ENCODE peak calls at places on chromosome 10, in six cellular contexts. C, X, P, E, Y and J are unnamed samples.

GRCh38 chr10:18142151-18142550 is 1.9 kb downstream of the CACNB2 start:
- DNase-seq in X (no peak), E (no peak), P (no peak), C (no peak), Y (no peak), J (no peak)

GRCh38 chr10:124089859-124090258 is 3.5 kb downstream of the CHST15 start:
- DNase-seq in C (no peak), P (no peak), E (no peak), X (no peak), Y (no peak), J (no peak)

GRCh38 chr10:99913831-99914235 is 95.9 kb downstream of the DNMBP start:
- DNase-seq in P (peak), Y (peak), X (no peak), C (peak), E (no peak), J (no peak)

GRCh38 chr10:123889821-123890220 is 1.8 kb downstream of the CPXM2 start:
- DNase-seq in Y (no peak), E (no peak), P (no peak), X (no peak), C (peak), J (no peak)

GRCh38 chr10:72625276-72625607 is 637 bp downstream of the MICU1 start:
- DNase-seq in P (no peak), X (no peak), E (no peak), Y (no peak), C (no peak), J (no peak)

GRCh38 chr10:114103286-114103685 is 59.6 kb downstream of the ADRB1 start:
- DNase-seq in C (no peak), X (peak), E (no peak), P (no peak), Y (peak), J (no peak)

GRCh38 chr10:101694056-101694673 is 805 bp downstream of the FBXW4 start:
- DNase-seq in X (peak), E (peak), P (peak), Y (peak), C (peak), J (peak)

GRCh38 chr10:122510326-122510725 is 49.0 kb downstream of the HTRA1 start:
- DNase-seq in X (no peak), C (no peak), Y (no peak), E (no peak), P (no peak), J (no peak)

GRCh38 chr10:104350146-104350635 is 3.4 kb upstream of the CFAP58 start:
- DNase-seq in C (no peak), X (peak), P (no peak), Y (peak), E (no peak), J (no peak)

GRCh38 chr10:5894873-5895272 is 4.8 kb downstream of the FBH1 start:
- DNase-seq in C (no peak), P (no peak), E (peak), X (no peak), Y (no peak), J (no peak)

GRCh38 chr10:70296406-70296899 is 12.6 kb upstream of the NPFFR1 start:
- DNase-seq in C (peak), P (no peak), Y (no peak), E (peak), X (peak), J (peak)

GRCh38 chr10:87634311-87634710 is 25.4 kb upstream of the PAPSS2 start:
- DNase-seq in X (peak), E (no peak), P (no peak), C (no peak), Y (no peak), J (no peak)

GRCh38 chr10:31466313-31466712 is 147.3 kb downstream of the ZEB1 start:
- DNase-seq in E (no peak), Y (no peak), P (no peak), X (no peak), C (no peak), J (no peak)

GRCh38 chr10:126013489-126014281 is 117.3 kb downstream of the FANK1 start:
- DNase-seq in X (peak), Y (no peak), E (no peak), C (no peak), P (no peak), J (peak)

GRCh38 chr10:103618575-103619423 is 125.3 kb downstream of the NEURL1 start:
- DNase-seq in C (no peak), Y (no peak), E (peak), X (no peak), P (no peak), J (no peak)

GRCh38 chr10:34061846-34062245 is 727.4 kb upstream of the NRP1 start:
- DNase-seq in Y (no peak), X (no peak), P (no peak), E (no peak), C (no peak), J (no peak)

GRCh38 chr10:112728118-112728963 is 221.7 kb upstream of the TCF7L2 start:
- DNase-seq in P (no peak), C (no peak), Y (no peak), X (no peak), E (no peak), J (no peak)

GRCh38 chr10:35667971-35668370 is 25.9 kb upstream of the FZD8 start:
- DNase-seq in X (no peak), P (no peak), C (no peak), E (no peak), Y (no peak), J (no peak)

GRCh38 chr10:11397980-11398580 is 213.4 kb downstream of the USP6NL start:
- DNase-seq in Y (no peak), C (peak), P (no peak), E (peak), X (peak), J (no peak)

GRCh38 chr10:4532467-4532866 is 293.5 kb upstream of the AKR1E2 start:
- DNase-seq in P (no peak), E (no peak), X (peak), C (no peak), Y (no peak), J (no peak)

GRCh38 chr10:125141860-125142484 is 18.4 kb downstream of the CTBP2 start:
- DNase-seq in X (no peak), C (no peak), P (no peak), E (no peak), Y (no peak), J (no peak)

GRCh38 chr10:102555781-102556328 is 52.1 kb downstream of the SUFU start:
- DNase-seq in E (no peak), P (no peak), C (no peak), X (peak), Y (no peak), J (no peak)

GRCh38 chr10:44749141-44749540 is 162.0 kb upstream of the TMEM72 start:
- DNase-seq in C (no peak), Y (no peak), E (no peak), P (no peak), X (no peak), J (no peak)

GRCh38 chr10:4262870-4263269 is 477.9 kb upstream of the KLF6 start:
- DNase-seq in E (no peak), Y (no peak), X (no peak), P (no peak), C (no peak), J (no peak)

GRCh38 chr10:14016942-14017341 is 313.8 kb downstream of the FRMD4A start:
- DNase-seq in Y (no peak), E (no peak), C (peak), X (no peak), P (no peak), J (no peak)

GRCh38 chr10:78605800-78606350 is 462.9 kb upstream of the ZMIZ1 start:
- DNase-seq in E (no peak), C (no peak), X (no peak), P (no peak), Y (peak), J (peak)

GRCh38 chr10:99682032-99682431 is 22.7 kb downstream of the ENTPD7 start:
- DNase-seq in C (no peak), E (no peak), X (no peak), Y (no peak), P (no peak), J (no peak)

GRCh38 chr10:130226012-130226411 is 89.8 kb downstream of the GLRX3 start:
- DNase-seq in X (no peak), Y (no peak), C (peak), P (no peak), E (no peak), J (no peak)

GRCh38 chr10:62582804-62583208 is 208.6 kb downstream of the ZNF365 start:
- DNase-seq in E (peak), Y (peak), C (peak), P (no peak), X (peak), J (no peak)

GRCh38 chr10:104045151-104046089 is 40.3 kb downstream of the COL17A1 start:
- DNase-seq in P (peak), Y (peak), X (peak), E (no peak), C (peak), J (peak)

GRCh38 chr10:91006001-91006751 is 85.3 kb upstream of the ANKRD1 start:
- DNase-seq in E (no peak), P (peak), Y (peak), X (peak), C (no peak), J (peak)

GRCh38 chr10:4804505-4804904 is 21.5 kb upstream of the AKR1E2 start:
- DNase-seq in P (no peak), E (no peak), X (peak), Y (no peak), C (no peak), J (no peak)

GRCh38 chr10:29668628-29669027 is 33.9 kb upstream of the SVIL start:
- DNase-seq in Y (no peak), P (no peak), E (no peak), X (peak), C (no peak), J (peak)

GRCh38 chr10:124320778-124321432 is 97.8 kb downstream of the OAT start:
- DNase-seq in P (no peak), Y (no peak), C (peak), X (no peak), E (no peak), J (no peak)

GRCh38 chr10:119466076-119466475 is 76.4 kb downstream of the RGS10 start:
- DNase-seq in C (no peak), E (no peak), Y (no peak), X (no peak), P (no peak), J (no peak)

GRCh38 chr10:119422685-119423509 is 119.6 kb downstream of the RGS10 start:
- DNase-seq in C (no peak), E (no peak), X (no peak), P (no peak), Y (no peak), J (no peak)

GRCh38 chr10:29130190-29130673 is 158.6 kb upstream of the LYZL1 start:
- DNase-seq in E (no peak), P (peak), Y (peak), X (peak), C (no peak), J (peak)

GRCh38 chr10:99730026-99730425 is 1.9 kb downstream of the COX15 start:
- DNase-seq in P (no peak), C (no peak), Y (no peak), X (peak), E (no peak), J (no peak)

DNA sequence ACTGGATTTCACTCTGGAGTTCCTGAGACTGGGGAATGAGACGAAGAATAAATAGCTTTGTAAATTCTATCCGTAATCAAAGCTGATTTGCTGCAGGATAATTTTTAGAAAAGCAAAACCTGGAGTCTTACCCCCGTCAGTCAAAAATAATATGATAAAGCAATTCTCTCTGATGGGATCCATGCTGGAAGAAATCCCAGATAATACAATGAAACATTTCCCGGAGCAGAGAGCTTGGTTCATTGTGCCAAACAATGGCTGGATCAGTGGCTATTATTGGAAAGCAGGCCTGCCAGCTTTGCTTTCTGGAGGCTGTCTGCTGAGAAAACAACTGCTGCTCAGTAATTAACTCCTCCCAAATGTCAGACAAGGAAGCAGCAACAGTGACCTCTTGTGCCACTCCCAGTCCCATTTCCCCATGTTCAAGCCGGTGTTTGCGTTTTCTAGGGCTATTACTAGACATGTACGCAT is 609.4 kb upstream of the PCDH15 start:
- DNase-seq in X (no peak), C (peak), P (no peak), E (peak), Y (peak), J (peak)
- TF ChIP-seq CTCF in X (no peak), C (no peak), P (no peak), E (peak), Y (no peak), J (no peak)

DNA sequence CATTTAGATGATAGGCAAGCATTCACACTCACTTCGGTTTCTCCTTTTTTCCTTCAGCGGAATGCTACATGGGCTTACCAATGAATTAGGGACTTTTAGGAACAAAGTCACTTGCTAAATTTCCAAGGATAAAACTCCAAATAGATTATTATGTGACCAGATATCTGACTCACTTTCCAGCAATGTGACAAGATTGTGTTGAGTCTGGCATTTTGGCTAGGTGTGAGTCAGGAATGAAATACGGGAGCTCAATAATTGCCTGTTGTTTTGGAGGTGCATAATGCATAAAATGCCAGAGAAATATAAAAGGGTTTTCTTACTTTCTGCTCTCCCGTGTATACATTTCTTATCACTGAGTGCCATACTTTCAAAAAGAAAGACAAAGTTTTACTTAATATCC is 721.1 kb downstream of the KCNMA1 start:
- DNase-seq in Y (no peak), X (no peak), E (no peak), C (no peak), P (no peak), J (no peak)
- TF ChIP-seq CTCF in Y (no peak), X (no peak), E (no peak), C (no peak), P (no peak), J (no peak)

DNA sequence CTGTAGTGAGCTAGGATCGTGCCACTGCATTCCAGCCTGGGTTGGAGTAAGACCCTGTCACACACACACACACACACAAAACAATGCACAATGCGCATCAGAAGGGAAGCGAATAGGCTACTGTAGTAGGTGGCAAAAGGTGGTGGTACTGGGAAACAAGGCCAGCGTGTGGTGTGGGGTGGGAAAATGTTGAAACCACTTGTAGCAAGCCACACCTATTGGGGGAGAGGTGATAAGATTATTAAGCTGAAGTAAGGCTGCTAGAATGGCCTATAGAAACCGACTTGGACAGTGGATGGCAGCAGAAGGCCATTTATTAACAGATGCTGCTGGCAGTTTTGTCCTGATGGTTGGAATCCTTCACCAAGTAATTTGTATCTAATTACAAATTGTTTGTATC is 7.2 kb upstream of the CHCHD1 start:
- DNase-seq in Y (no peak), P (no peak), C (no peak), X (peak), E (no peak), J (peak)
- TF ChIP-seq CTCF in Y (no peak), P (no peak), C (no peak), X (peak), E (no peak), J (no peak)

GRCh38 chr10:8639601-8640000 is 585.1 kb downstream of the GATA3 start:
- DNase-seq in X (no peak), E (no peak), Y (no peak), C (no peak), P (no peak), J (no peak)

GRCh38 chr10:8637640-8638039 is 583.2 kb downstream of the GATA3 start:
- DNase-seq in Y (no peak), P (no peak), C (no peak), X (no peak), E (no peak), J (no peak)

GRCh38 chr10:8633909-8634308 is 579.4 kb downstream of the GATA3 start:
- DNase-seq in P (no peak), X (no peak), Y (no peak), E (no peak), C (no peak), J (no peak)

GRCh38 chr10:8638088-8638672 is 583.7 kb downstream of the GATA3 start:
- DNase-seq in C (no peak), P (no peak), X (no peak), E (no peak), Y (no peak), J (no peak)

GRCh38 chr10:8636371-8636770 is 581.9 kb downstream of the GATA3 start:
- DNase-seq in X (no peak), P (no peak), Y (no peak), C (no peak), E (no peak), J (no peak)
- TF ChIP-seq CTCF in X (no peak), P (no peak), Y (no peak), C (no peak), E (no peak), J (no peak)

GRCh38 chr10:89367529-89367928 is 10.3 kb upstream of the IFIT1B start:
- DNase-seq in E (no peak), C (no peak), X (no peak), P (no peak), Y (no peak), J (no peak)
- TF ChIP-seq CTCF in E (no peak), C (no peak), X (no peak), P (no peak), Y (no peak), J (no peak)

GRCh38 chr10:67666416-67667043 is 29.5 kb downstream of the CTNNA3 start:
- DNase-seq in X (peak), C (no peak), P (no peak), Y (peak), E (no peak), J (no peak)
- TF ChIP-seq CTCF in X (peak), C (no peak), P (peak), Y (peak), E (peak), J (peak)

GRCh38 chr10:60466267-60467201 is 76.9 kb upstream of the ANK3 start:
- DNase-seq in C (no peak), P (no peak), E (no peak), Y (peak), X (peak), J (no peak)
- TF ChIP-seq CTCF in C (no peak), P (no peak), E (no peak), Y (peak), X (no peak), J (no peak)

DNA sequence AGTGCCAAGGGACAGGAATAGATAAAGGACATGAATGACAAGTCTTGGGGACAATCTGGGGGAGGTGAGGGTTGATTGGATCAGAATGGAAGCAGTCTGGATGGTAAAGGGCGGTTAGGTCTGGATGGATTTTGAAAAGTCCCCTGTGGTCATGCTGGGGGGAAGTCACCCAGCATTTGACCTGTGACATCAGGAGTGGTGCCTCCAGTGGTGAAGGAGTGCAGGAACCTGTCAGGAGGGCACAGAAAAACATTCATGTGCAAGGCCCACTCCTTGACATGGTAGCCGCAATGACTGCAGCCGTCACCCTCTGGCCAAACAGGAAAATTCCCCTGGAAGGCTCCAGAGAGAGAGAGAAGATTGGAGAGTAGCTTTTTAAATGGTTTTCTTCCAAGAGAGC is 304.8 kb downstream of the GFRA1 start:
- DNase-seq in X (no peak), E (no peak), Y (no peak), C (no peak), P (no peak), J (no peak)
- TF ChIP-seq CTCF in X (no peak), E (no peak), Y (no peak), C (no peak), P (no peak), J (no peak)